ENCODE peak calls at places on chromosomes 16 and 17, in eight cellular contexts. One of them, this sample, is unnamed.
A peak's percentile ranks its signal among the peaks of the same experiment; 100 is the strongest.

GRCh38 chr17:74305865-74306654 is 20.0 kb upstream of the KIF19 start:
- DNase-seq in stimulated activated CD4-positive, alpha-beta T cell treated with anti-CD3 and anti-CD28 coated beads, Interleukin-15, amount 100 ng/mL, for 24 hours: no peak
- DNase-seq in A549: no peak
- DNase-seq in RWPE1: no peak
- DNase-seq in lower leg skin: no peak
- DNase-seq in type B pancreatic cell: no peak
- DNase-seq in spleen: no peak
- DNase-seq in LHCN-M2: no peak
- DNase-seq in this sample: no peak

GRCh38 chr17:76791053-76791980 is 53.4 kb downstream of the MFSD11 start:
- DNase-seq in stimulated activated CD4-positive, alpha-beta T cell treated with anti-CD3 and anti-CD28 coated beads, Interleukin-15, amount 100 ng/mL, for 24 hours: peak; percentile 50
- DNase-seq in A549: peak; percentile 41
- DNase-seq in RWPE1: peak; percentile 30
- DNase-seq in lower leg skin: no peak
- DNase-seq in type B pancreatic cell: no peak
- DNase-seq in spleen: peak; percentile 59
- DNase-seq in LHCN-M2: no peak
- DNase-seq in this sample: no peak

GRCh38 chr17:73715714-73716113 is 71.5 kb upstream of the SDK2 start:
- DNase-seq in stimulated activated CD4-positive, alpha-beta T cell treated with anti-CD3 and anti-CD28 coated beads, Interleukin-15, amount 100 ng/mL, for 24 hours: no peak
- DNase-seq in A549: no peak
- DNase-seq in RWPE1: no peak
- DNase-seq in lower leg skin: no peak
- DNase-seq in type B pancreatic cell: no peak
- DNase-seq in spleen: peak; percentile 11
- DNase-seq in LHCN-M2: no peak
- DNase-seq in this sample: no peak

GRCh38 chr17:40560592-40561293 is 4.5 kb downstream of the CCR7 start:
- DNase-seq in stimulated activated CD4-positive, alpha-beta T cell treated with anti-CD3 and anti-CD28 coated beads, Interleukin-15, amount 100 ng/mL, for 24 hours: peak; percentile 89
- DNase-seq in A549: no peak
- DNase-seq in RWPE1: no peak
- DNase-seq in lower leg skin: peak; percentile 85
- DNase-seq in type B pancreatic cell: peak; percentile 60
- DNase-seq in spleen: peak; percentile 82
- DNase-seq in LHCN-M2: no peak
- DNase-seq in this sample: no peak

GRCh38 chr16:16974192-16974591 is 496.6 kb downstream of the XYLT1 start:
- DNase-seq in stimulated activated CD4-positive, alpha-beta T cell treated with anti-CD3 and anti-CD28 coated beads, Interleukin-15, amount 100 ng/mL, for 24 hours: no peak
- DNase-seq in A549: no peak
- DNase-seq in RWPE1: no peak
- DNase-seq in lower leg skin: no peak
- DNase-seq in type B pancreatic cell: no peak
- DNase-seq in spleen: no peak
- DNase-seq in LHCN-M2: no peak
- DNase-seq in this sample: no peak

GRCh38 chr16:88634994-88635670 is 3.2 kb upstream of the IL17C start:
- DNase-seq in stimulated activated CD4-positive, alpha-beta T cell treated with anti-CD3 and anti-CD28 coated beads, Interleukin-15, amount 100 ng/mL, for 24 hours: peak; percentile 20
- DNase-seq in A549: no peak
- DNase-seq in RWPE1: no peak
- DNase-seq in lower leg skin: peak; percentile 88
- DNase-seq in type B pancreatic cell: no peak
- DNase-seq in spleen: peak; percentile 82
- DNase-seq in LHCN-M2: no peak
- DNase-seq in this sample: no peak

GRCh38 chr16:85569615-85570212 is 43.4 kb upstream of the GSE1 start:
- DNase-seq in stimulated activated CD4-positive, alpha-beta T cell treated with anti-CD3 and anti-CD28 coated beads, Interleukin-15, amount 100 ng/mL, for 24 hours: peak; percentile 44
- DNase-seq in A549: no peak
- DNase-seq in RWPE1: no peak
- DNase-seq in lower leg skin: no peak
- DNase-seq in type B pancreatic cell: no peak
- DNase-seq in spleen: peak; percentile 88
- DNase-seq in LHCN-M2: no peak
- DNase-seq in this sample: no peak

GRCh38 chr17:78673395-78673794 is 96.2 kb upstream of the DNAH17 start:
- DNase-seq in stimulated activated CD4-positive, alpha-beta T cell treated with anti-CD3 and anti-CD28 coated beads, Interleukin-15, amount 100 ng/mL, for 24 hours: no peak
- DNase-seq in A549: no peak
- DNase-seq in RWPE1: no peak
- DNase-seq in lower leg skin: no peak
- DNase-seq in type B pancreatic cell: no peak
- DNase-seq in spleen: peak; percentile 50
- DNase-seq in LHCN-M2: no peak
- DNase-seq in this sample: no peak

GRCh38 chr16:85908889-85909584 is 10.1 kb downstream of the IRF8 start:
- DNase-seq in stimulated activated CD4-positive, alpha-beta T cell treated with anti-CD3 and anti-CD28 coated beads, Interleukin-15, amount 100 ng/mL, for 24 hours: no peak
- DNase-seq in A549: no peak
- DNase-seq in RWPE1: no peak
- DNase-seq in lower leg skin: no peak
- DNase-seq in type B pancreatic cell: no peak
- DNase-seq in spleen: peak; percentile 59
- DNase-seq in LHCN-M2: no peak
- DNase-seq in this sample: no peak

GRCh38 chr17:65261682-65262636 is 124.8 kb downstream of the RGS9 start:
- DNase-seq in stimulated activated CD4-positive, alpha-beta T cell treated with anti-CD3 and anti-CD28 coated beads, Interleukin-15, amount 100 ng/mL, for 24 hours: no peak
- DNase-seq in A549: no peak
- DNase-seq in RWPE1: no peak
- DNase-seq in lower leg skin: peak; percentile 4
- DNase-seq in type B pancreatic cell: no peak
- DNase-seq in spleen: no peak
- DNase-seq in LHCN-M2: peak; percentile 19
- DNase-seq in this sample: no peak

GRCh38 chr16:27195941-27196595 is 7.3 kb upstream of the KDM8 start:
- DNase-seq in stimulated activated CD4-positive, alpha-beta T cell treated with anti-CD3 and anti-CD28 coated beads, Interleukin-15, amount 100 ng/mL, for 24 hours: no peak
- DNase-seq in A549: no peak
- DNase-seq in RWPE1: no peak
- DNase-seq in lower leg skin: no peak
- DNase-seq in type B pancreatic cell: no peak
- DNase-seq in spleen: no peak
- DNase-seq in LHCN-M2: no peak
- DNase-seq in this sample: no peak

GRCh38 chr17:36856169-36856568 is 81.1 kb upstream of the LHX1 start:
- DNase-seq in stimulated activated CD4-positive, alpha-beta T cell treated with anti-CD3 and anti-CD28 coated beads, Interleukin-15, amount 100 ng/mL, for 24 hours: no peak
- DNase-seq in A549: no peak
- DNase-seq in RWPE1: peak; percentile 68
- DNase-seq in lower leg skin: no peak
- DNase-seq in type B pancreatic cell: no peak
- DNase-seq in spleen: no peak
- DNase-seq in LHCN-M2: no peak
- DNase-seq in this sample: peak; percentile 86

GRCh38 chr16:64362193-64362592 is 759.7 kb downstream of the CDH11 start:
- DNase-seq in stimulated activated CD4-positive, alpha-beta T cell treated with anti-CD3 and anti-CD28 coated beads, Interleukin-15, amount 100 ng/mL, for 24 hours: no peak
- DNase-seq in A549: no peak
- DNase-seq in RWPE1: no peak
- DNase-seq in lower leg skin: no peak
- DNase-seq in type B pancreatic cell: no peak
- DNase-seq in spleen: no peak
- DNase-seq in LHCN-M2: peak; percentile 58
- DNase-seq in this sample: no peak

GRCh38 chr17:78154903-78155811 is 9.0 kb downstream of the C17orf99 start:
- DNase-seq in stimulated activated CD4-positive, alpha-beta T cell treated with anti-CD3 and anti-CD28 coated beads, Interleukin-15, amount 100 ng/mL, for 24 hours: no peak
- DNase-seq in A549: no peak
- DNase-seq in RWPE1: no peak
- DNase-seq in lower leg skin: no peak
- DNase-seq in type B pancreatic cell: no peak
- DNase-seq in spleen: no peak
- DNase-seq in LHCN-M2: no peak
- DNase-seq in this sample: no peak

GRCh38 chr16:80569440-80570105 is 28.8 kb downstream of the DYNLRB2 start:
- DNase-seq in stimulated activated CD4-positive, alpha-beta T cell treated with anti-CD3 and anti-CD28 coated beads, Interleukin-15, amount 100 ng/mL, for 24 hours: peak; percentile 88
- DNase-seq in A549: no peak
- DNase-seq in RWPE1: peak; percentile 32
- DNase-seq in lower leg skin: no peak
- DNase-seq in type B pancreatic cell: no peak
- DNase-seq in spleen: no peak
- DNase-seq in LHCN-M2: no peak
- DNase-seq in this sample: no peak

GRCh38 chr17:38967290-38967738 is at the start of gene FBXO47:
- DNase-seq in stimulated activated CD4-positive, alpha-beta T cell treated with anti-CD3 and anti-CD28 coated beads, Interleukin-15, amount 100 ng/mL, for 24 hours: peak; percentile 85
- DNase-seq in A549: peak; percentile 92
- DNase-seq in RWPE1: peak; percentile 82
- DNase-seq in lower leg skin: peak; percentile 97
- DNase-seq in type B pancreatic cell: no peak
- DNase-seq in spleen: peak; percentile 95
- DNase-seq in LHCN-M2: no peak
- DNase-seq in this sample: peak; percentile 28

GRCh38 chr17:73101031-73101430 is 8.5 kb upstream of the SLC39A11 start:
- DNase-seq in stimulated activated CD4-positive, alpha-beta T cell treated with anti-CD3 and anti-CD28 coated beads, Interleukin-15, amount 100 ng/mL, for 24 hours: no peak
- DNase-seq in A549: no peak
- DNase-seq in RWPE1: no peak
- DNase-seq in lower leg skin: peak; percentile 84
- DNase-seq in type B pancreatic cell: no peak
- DNase-seq in spleen: no peak
- DNase-seq in LHCN-M2: no peak
- DNase-seq in this sample: no peak

GRCh38 chr17:74390680-74391653 is 23.7 kb downstream of the GPR142 start:
- DNase-seq in stimulated activated CD4-positive, alpha-beta T cell treated with anti-CD3 and anti-CD28 coated beads, Interleukin-15, amount 100 ng/mL, for 24 hours: no peak
- DNase-seq in A549: no peak
- DNase-seq in RWPE1: no peak
- DNase-seq in lower leg skin: no peak
- DNase-seq in type B pancreatic cell: no peak
- DNase-seq in spleen: no peak
- DNase-seq in LHCN-M2: no peak
- DNase-seq in this sample: no peak

GRCh38 chr16:56163089-56163488 is 28.2 kb upstream of the GNAO1 start:
- DNase-seq in stimulated activated CD4-positive, alpha-beta T cell treated with anti-CD3 and anti-CD28 coated beads, Interleukin-15, amount 100 ng/mL, for 24 hours: no peak
- DNase-seq in A549: no peak
- DNase-seq in RWPE1: no peak
- DNase-seq in lower leg skin: no peak
- DNase-seq in type B pancreatic cell: no peak
- DNase-seq in spleen: no peak
- DNase-seq in LHCN-M2: no peak
- DNase-seq in this sample: no peak

GRCh38 chr17:46929413-46929812 is 6.5 kb downstream of the GOSR2 start:
- DNase-seq in stimulated activated CD4-positive, alpha-beta T cell treated with anti-CD3 and anti-CD28 coated beads, Interleukin-15, amount 100 ng/mL, for 24 hours: no peak
- DNase-seq in A549: no peak
- DNase-seq in RWPE1: peak; percentile 60
- DNase-seq in lower leg skin: no peak
- DNase-seq in type B pancreatic cell: no peak
- DNase-seq in spleen: no peak
- DNase-seq in LHCN-M2: no peak
- DNase-seq in this sample: peak; percentile 76

GRCh38 chr17:40598928-40599627 is 33.8 kb upstream of the CCR7 start:
- DNase-seq in stimulated activated CD4-positive, alpha-beta T cell treated with anti-CD3 and anti-CD28 coated beads, Interleukin-15, amount 100 ng/mL, for 24 hours: peak; percentile 75
- DNase-seq in A549: no peak
- DNase-seq in RWPE1: no peak
- DNase-seq in lower leg skin: no peak
- DNase-seq in type B pancreatic cell: peak; percentile 18
- DNase-seq in spleen: peak; percentile 71
- DNase-seq in LHCN-M2: peak; percentile 72
- DNase-seq in this sample: no peak

GRCh38 chr16:81937305-81938038 is 73.8 kb downstream of the SDR42E1 start:
- DNase-seq in stimulated activated CD4-positive, alpha-beta T cell treated with anti-CD3 and anti-CD28 coated beads, Interleukin-15, amount 100 ng/mL, for 24 hours: no peak
- DNase-seq in A549: no peak
- DNase-seq in RWPE1: no peak
- DNase-seq in lower leg skin: no peak
- DNase-seq in type B pancreatic cell: no peak
- DNase-seq in spleen: no peak
- DNase-seq in LHCN-M2: peak; percentile 19
- DNase-seq in this sample: no peak

GRCh38 chr17:65334391-65334790 is 197.2 kb downstream of the RGS9 start:
- DNase-seq in stimulated activated CD4-positive, alpha-beta T cell treated with anti-CD3 and anti-CD28 coated beads, Interleukin-15, amount 100 ng/mL, for 24 hours: no peak
- DNase-seq in A549: no peak
- DNase-seq in RWPE1: no peak
- DNase-seq in lower leg skin: no peak
- DNase-seq in type B pancreatic cell: no peak
- DNase-seq in spleen: no peak
- DNase-seq in LHCN-M2: no peak
- DNase-seq in this sample: no peak

GRCh38 chr16:57807252-57807967 is 5.1 kb upstream of the KIFC3 start:
- DNase-seq in stimulated activated CD4-positive, alpha-beta T cell treated with anti-CD3 and anti-CD28 coated beads, Interleukin-15, amount 100 ng/mL, for 24 hours: no peak
- DNase-seq in A549: peak; percentile 68
- DNase-seq in RWPE1: no peak
- DNase-seq in lower leg skin: no peak
- DNase-seq in type B pancreatic cell: no peak
- DNase-seq in spleen: no peak
- DNase-seq in LHCN-M2: peak; percentile 59
- DNase-seq in this sample: no peak

This sample was measured in keratinocyte.